ENCODE peak calls at places on chromosome 12, in four cellular contexts. F is heart right ventricle, M is left kidney, H is globus pallidus. P is an unnamed sample.

GRCh38 chr12:88578821-88579518 is 1.3 kb downstream of the KITLG start:
- DNase-seq in F (no peak), M (peak), H (no peak), P (peak)

GRCh38 chr12:47767197-47767724 is 5.8 kb upstream of the SLC48A1 start:
- DNase-seq in F (peak), M (peak), H (peak), P (peak)

GRCh38 chr12:120468271-120468845 is 1.2 kb downstream of the SRSF9 start:
- DNase-seq in F (peak), M (peak), H (no peak), P (peak)

GRCh38 chr12:111570090-111570961 is 28.8 kb downstream of the ATXN2 start:
- DNase-seq in F (no peak), M (no peak), H (no peak), P (no peak)

GRCh38 chr12:118528625-118529024 is 152.3 kb downstream of the SUDS3 start:
- DNase-seq in F (no peak), M (no peak), H (no peak), P (no peak)

GRCh38 chr12:30200864-30201263 is 417.1 kb upstream of the TMTC1 start:
- DNase-seq in F (no peak), M (peak), H (no peak), P (peak)

GRCh38 chr12:101935769-101936741 is 58.7 kb downstream of the DRAM1 start:
- DNase-seq in F (peak), M (peak), H (no peak), P (no peak)

GRCh38 chr12:5516781-5517180 is 84.9 kb downstream of the NTF3 start:
- DNase-seq in F (no peak), M (peak), H (no peak), P (no peak)

GRCh38 chr12:1551496-1551895 is 42.9 kb downstream of the FBXL14 start:
- DNase-seq in F (no peak), M (no peak), H (no peak), P (no peak)

GRCh38 chr12:95998611-95999300 is 2.6 kb upstream of the HAL start:
- DNase-seq in F (peak), M (peak), H (peak), P (peak)

GRCh38 chr12:6963741-6964446 is 6.6 kb downstream of the PHB2 start:
- DNase-seq in F (no peak), M (no peak), H (no peak), P (no peak)

GRCh38 chr12:52156757-52157565 is 34.9 kb downstream of the KRT80 start:
- DNase-seq in F (peak), M (peak), H (peak), P (peak)

GRCh38 chr12:7101694-7102131 is 7.3 kb downstream of the C1RL start:
- DNase-seq in F (no peak), M (no peak), H (no peak), P (no peak)

GRCh38 chr12:40207551-40207950 is 17.2 kb upstream of the LRRK2 start:
- DNase-seq in F (no peak), M (no peak), H (no peak), P (no peak)

GRCh38 chr12:122842505-122843405 is 7.5 kb downstream of the HIP1R start:
- DNase-seq in F (no peak), M (peak), H (peak), P (no peak)

GRCh38 chr12:112473056-112473455 is 54.3 kb downstream of the PTPN11 start:
- DNase-seq in F (no peak), M (peak), H (no peak), P (no peak)

GRCh38 chr12:56151672-56152131 is 685 bp upstream of the MYL6B start:
- DNase-seq in F (no peak), M (peak), H (no peak), P (peak)

GRCh38 chr12:107990325-107990724 is 138.8 kb upstream of the WSCD2 start:
- DNase-seq in F (peak), M (peak), H (no peak), P (peak)

GRCh38 chr12:113232787-113233585 is 11.7 kb downstream of the TPCN1 start:
- DNase-seq in F (peak), M (peak), H (peak), P (peak)

GRCh38 chr12:71958056-71958455 is 19.4 kb downstream of the TPH2 start:
- DNase-seq in F (no peak), M (no peak), H (no peak), P (no peak)

GRCh38 chr12:132955094-132955932 is 793 bp downstream of the ZNF605 start:
- DNase-seq in F (peak), M (peak), H (peak), P (no peak)

GRCh38 chr12:1517734-1518485 is 76.5 kb downstream of the FBXL14 start:
- DNase-seq in F (no peak), M (no peak), H (no peak), P (no peak)

GRCh38 chr12:19183121-19183838 is 53.7 kb downstream of the PLEKHA5 start:
- DNase-seq in F (no peak), M (peak), H (no peak), P (no peak)

GRCh38 chr12:104411826-104412626 is 44.7 kb upstream of the CHST11 start:
- DNase-seq in F (no peak), M (peak), H (no peak), P (no peak)